ENCODE peak calls at places on chromosomes 7 and 10, in ten cellular contexts. Z is RWPE1; P is stimulated activated CD8-positive, alpha-beta memory T cell treated with anti-CD3 and anti-CD28 coated beads, Interleukin-15, amount 100 ng/mL, for 4 hours; K is T1000; S is iris pigment epithelial cell; A is stomach; M is stimulated activated CD4-positive, alpha-beta T cell treated with anti-CD3 and anti-CD28 coated beads, Interleukin-1b, Interleukin-23, amount 100 ng/mL, for 1 hour; I is progenitor cell of endocrine pancreas; D is NCI-H748 treated with DMSO at 0.1 percent for 48 hours; O is activated CD8-positive, alpha-beta memory T cell treated with anti-CD3 and anti-CD28 coated beads for 1 hour. N is an unnamed sample.

GRCh38 chr7:155804897-155805825 is 7.1 kb downstream of the SHH start:
- DNase-seq in D (no peak), S (peak; percentile 79), Z (peak; percentile 63), A (peak; percentile 68), O (peak; percentile 22), K (peak; percentile 31), I (peak; percentile 85), P (no peak), M (no peak), N (peak; percentile 94)

GRCh38 chr10:636016-636730 is 53.3 kb downstream of the DIP2C start:
- DNase-seq in M (no peak), I (no peak), P (no peak), Z (no peak), D (no peak), K (no peak), O (no peak), A (no peak), S (no peak), N (no peak)

GRCh38 chr10:43202657-43203490 is 64.0 kb downstream of the RASGEF1A start:
- DNase-seq in A (peak; percentile 31), M (no peak), D (no peak), K (no peak), I (peak; percentile 26), S (no peak), O (peak; percentile 18), P (peak; percentile 13), Z (peak; percentile 38), N (peak; percentile 50)

GRCh38 chr10:110413903-110414562 is 83.7 kb upstream of the DUSP5 start:
- DNase-seq in M (no peak), I (no peak), Z (no peak), A (no peak), K (no peak), D (no peak), P (no peak), S (peak; percentile 89), O (no peak), N (no peak)

GRCh38 chr7:141355057-141355456 is 196.2 kb upstream of the AGK start:
- DNase-seq in I (no peak), S (peak; percentile 39), M (no peak), A (no peak), K (no peak), P (no peak), D (no peak), O (no peak), Z (peak; percentile 25), N (no peak)

GRCh38 chr7:75945297-75946168 is 30.6 kb downstream of the POR start:
- DNase-seq in O (no peak), P (no peak), S (peak; percentile 94), K (no peak), D (no peak), A (peak; percentile 57), Z (no peak), I (no peak), M (no peak), N (no peak)

GRCh38 chr7:129790136-129790535 is 162.6 kb downstream of the UBE2H start:
- DNase-seq in K (no peak), A (no peak), D (no peak), P (no peak), Z (no peak), M (no peak), S (no peak), O (no peak), I (no peak), N (no peak)

GRCh38 chr10:24115403-24115802 is 93.5 kb upstream of the KIAA1217 start:
- DNase-seq in D (no peak), S (no peak), K (no peak), P (no peak), M (no peak), A (no peak), I (no peak), Z (no peak), O (no peak), N (no peak)